ENCODE peak calls at places on chromosomes 3 and 15, in eight cellular contexts. One of them, this sample, is unnamed.

GRCh38 chr3:13853978-13854296 is 25.9 kb downstream of the WNT7A start:
- DNase-seq in AG04450: no peak
- DNase-seq in OCI-LY7: no peak
- DNase-seq in hepatocyte: peak; percentile 49
- DNase-seq in psoas muscle: no peak
- DNase-seq in AG09309: no peak
- DNase-seq in epithelial cell of esophagus: peak; percentile 96
- DNase-seq in tibial nerve: no peak
- DNase-seq in this sample: no peak

GRCh38 chr15:64828985-64829384 is 3.5 kb upstream of the PIF1 start:
- DNase-seq in AG04450: no peak
- DNase-seq in OCI-LY7: no peak
- DNase-seq in hepatocyte: no peak
- DNase-seq in psoas muscle: no peak
- DNase-seq in AG09309: no peak
- DNase-seq in epithelial cell of esophagus: peak; percentile 67
- DNase-seq in tibial nerve: no peak
- DNase-seq in this sample: no peak

GRCh38 chr15:99123706-99124451 is 19.0 kb downstream of the SYNM start:
- DNase-seq in AG04450: peak; percentile 83
- DNase-seq in OCI-LY7: no peak
- DNase-seq in hepatocyte: peak; percentile 92
- DNase-seq in psoas muscle: peak; percentile 91
- DNase-seq in AG09309: peak; percentile 93
- DNase-seq in epithelial cell of esophagus: peak; percentile 91
- DNase-seq in tibial nerve: peak; percentile 72
- DNase-seq in this sample: no peak

GRCh38 chr3:2158828-2159227 is 60.2 kb downstream of the CNTN4 start:
- DNase-seq in AG04450: no peak
- DNase-seq in OCI-LY7: no peak
- DNase-seq in hepatocyte: no peak
- DNase-seq in psoas muscle: no peak
- DNase-seq in AG09309: no peak
- DNase-seq in epithelial cell of esophagus: no peak
- DNase-seq in tibial nerve: no peak
- DNase-seq in this sample: no peak

GRCh38 chr3:123072152-123072551 is 5.3 kb downstream of the PDIA5 start:
- DNase-seq in AG04450: no peak
- DNase-seq in OCI-LY7: no peak
- DNase-seq in hepatocyte: no peak
- DNase-seq in psoas muscle: no peak
- DNase-seq in AG09309: no peak
- DNase-seq in epithelial cell of esophagus: no peak
- DNase-seq in tibial nerve: no peak
- DNase-seq in this sample: no peak

GRCh38 chr3:62888180-62888579 is 13.0 kb upstream of the CADPS start:
- DNase-seq in AG04450: no peak
- DNase-seq in OCI-LY7: peak; percentile 23
- DNase-seq in hepatocyte: peak; percentile 19
- DNase-seq in psoas muscle: no peak
- DNase-seq in AG09309: no peak
- DNase-seq in epithelial cell of esophagus: no peak
- DNase-seq in tibial nerve: no peak
- DNase-seq in this sample: no peak

GRCh38 chr3:8482960-8483665 is 18.5 kb upstream of the LMCD1 start:
- DNase-seq in AG04450: peak; percentile 90
- DNase-seq in OCI-LY7: no peak
- DNase-seq in hepatocyte: peak; percentile 63
- DNase-seq in psoas muscle: peak; percentile 73
- DNase-seq in AG09309: peak; percentile 96
- DNase-seq in epithelial cell of esophagus: peak; percentile 83
- DNase-seq in tibial nerve: peak; percentile 56
- DNase-seq in this sample: no peak

GRCh38 chr3:127488740-127489139 is 101.8 kb downstream of the TPRA1 start:
- DNase-seq in AG04450: no peak
- DNase-seq in OCI-LY7: no peak
- DNase-seq in hepatocyte: no peak
- DNase-seq in psoas muscle: no peak
- DNase-seq in AG09309: no peak
- DNase-seq in epithelial cell of esophagus: no peak
- DNase-seq in tibial nerve: no peak
- DNase-seq in this sample: no peak

GRCh38 chr3:74479915-74480314 is 134.5 kb downstream of the CNTN3 start:
- DNase-seq in AG04450: no peak
- DNase-seq in OCI-LY7: no peak
- DNase-seq in hepatocyte: no peak
- DNase-seq in psoas muscle: no peak
- DNase-seq in AG09309: no peak
- DNase-seq in epithelial cell of esophagus: no peak
- DNase-seq in tibial nerve: no peak
- DNase-seq in this sample: no peak

GRCh38 chr15:43775411-43775965 is 1.3 kb downstream of the ELL3 start:
- DNase-seq in AG04450: no peak
- DNase-seq in OCI-LY7: peak; percentile 31
- DNase-seq in hepatocyte: peak; percentile 85
- DNase-seq in psoas muscle: peak; percentile 33
- DNase-seq in AG09309: no peak
- DNase-seq in epithelial cell of esophagus: peak; percentile 87
- DNase-seq in tibial nerve: no peak
- DNase-seq in this sample: no peak

GRCh38 chr15:36886135-36887011 is 214.0 kb downstream of the MEIS2 start:
- DNase-seq in AG04450: no peak
- DNase-seq in OCI-LY7: no peak
- DNase-seq in hepatocyte: no peak
- DNase-seq in psoas muscle: no peak
- DNase-seq in AG09309: no peak
- DNase-seq in epithelial cell of esophagus: no peak
- DNase-seq in tibial nerve: no peak
- DNase-seq in this sample: no peak

GRCh38 chr3:15667484-15667883 is 65.9 kb downstream of the BTD start:
- DNase-seq in AG04450: no peak
- DNase-seq in OCI-LY7: no peak
- DNase-seq in hepatocyte: no peak
- DNase-seq in psoas muscle: no peak
- DNase-seq in AG09309: no peak
- DNase-seq in epithelial cell of esophagus: no peak
- DNase-seq in tibial nerve: no peak
- DNase-seq in this sample: no peak

GRCh38 chr15:96692826-96693225 is 362.3 kb downstream of the NR2F2 start:
- DNase-seq in AG04450: no peak
- DNase-seq in OCI-LY7: no peak
- DNase-seq in hepatocyte: no peak
- DNase-seq in psoas muscle: no peak
- DNase-seq in AG09309: no peak
- DNase-seq in epithelial cell of esophagus: no peak
- DNase-seq in tibial nerve: no peak
- DNase-seq in this sample: no peak

GRCh38 chr3:100159564-100160153 is 45.4 kb upstream of the FILIP1L start:
- DNase-seq in AG04450: peak; percentile 46
- DNase-seq in OCI-LY7: no peak
- DNase-seq in hepatocyte: no peak
- DNase-seq in psoas muscle: no peak
- DNase-seq in AG09309: peak; percentile 81
- DNase-seq in epithelial cell of esophagus: peak; percentile 20
- DNase-seq in tibial nerve: no peak
- DNase-seq in this sample: no peak

GRCh38 chr3:54324069-54324468 is 201.7 kb downstream of the CACNA2D3 start:
- DNase-seq in AG04450: no peak
- DNase-seq in OCI-LY7: no peak
- DNase-seq in hepatocyte: no peak
- DNase-seq in psoas muscle: no peak
- DNase-seq in AG09309: no peak
- DNase-seq in epithelial cell of esophagus: no peak
- DNase-seq in tibial nerve: no peak
- DNase-seq in this sample: no peak

GRCh38 chr15:90043611-90044010 is 42.5 kb downstream of the ZNF710 start:
- DNase-seq in AG04450: no peak
- DNase-seq in OCI-LY7: no peak
- DNase-seq in hepatocyte: no peak
- DNase-seq in psoas muscle: no peak
- DNase-seq in AG09309: no peak
- DNase-seq in epithelial cell of esophagus: no peak
- DNase-seq in tibial nerve: no peak
- DNase-seq in this sample: no peak

GRCh38 chr3:138948371-138949001 is 1.5 kb downstream of the FOXL2NB start:
- DNase-seq in AG04450: no peak
- DNase-seq in OCI-LY7: no peak
- DNase-seq in hepatocyte: no peak
- DNase-seq in psoas muscle: no peak
- DNase-seq in AG09309: no peak
- DNase-seq in epithelial cell of esophagus: peak; percentile 10
- DNase-seq in tibial nerve: no peak
- DNase-seq in this sample: no peak

GRCh38 chr3:138945646-138946553 is 1.0 kb downstream of the FOXL2 start:
- DNase-seq in AG04450: no peak
- DNase-seq in OCI-LY7: no peak
- DNase-seq in hepatocyte: peak; percentile 30
- DNase-seq in psoas muscle: no peak
- DNase-seq in AG09309: no peak
- DNase-seq in epithelial cell of esophagus: peak; percentile 66
- DNase-seq in tibial nerve: no peak
- DNase-seq in this sample: no peak

GRCh38 chr3:138944842-138945645 is 1.9 kb downstream of the FOXL2 start:
- DNase-seq in AG04450: no peak
- DNase-seq in OCI-LY7: no peak
- DNase-seq in hepatocyte: peak; percentile 29
- DNase-seq in psoas muscle: no peak
- DNase-seq in AG09309: no peak
- DNase-seq in epithelial cell of esophagus: peak; percentile 25
- DNase-seq in tibial nerve: no peak
- DNase-seq in this sample: no peak

GRCh38 chr3:138947303-138948121 is 495 bp downstream of the FOXL2NB start:
- DNase-seq in AG04450: no peak
- DNase-seq in OCI-LY7: no peak
- DNase-seq in hepatocyte: no peak
- DNase-seq in psoas muscle: no peak
- DNase-seq in AG09309: no peak
- DNase-seq in epithelial cell of esophagus: no peak
- DNase-seq in tibial nerve: no peak
- DNase-seq in this sample: no peak

DNA sequence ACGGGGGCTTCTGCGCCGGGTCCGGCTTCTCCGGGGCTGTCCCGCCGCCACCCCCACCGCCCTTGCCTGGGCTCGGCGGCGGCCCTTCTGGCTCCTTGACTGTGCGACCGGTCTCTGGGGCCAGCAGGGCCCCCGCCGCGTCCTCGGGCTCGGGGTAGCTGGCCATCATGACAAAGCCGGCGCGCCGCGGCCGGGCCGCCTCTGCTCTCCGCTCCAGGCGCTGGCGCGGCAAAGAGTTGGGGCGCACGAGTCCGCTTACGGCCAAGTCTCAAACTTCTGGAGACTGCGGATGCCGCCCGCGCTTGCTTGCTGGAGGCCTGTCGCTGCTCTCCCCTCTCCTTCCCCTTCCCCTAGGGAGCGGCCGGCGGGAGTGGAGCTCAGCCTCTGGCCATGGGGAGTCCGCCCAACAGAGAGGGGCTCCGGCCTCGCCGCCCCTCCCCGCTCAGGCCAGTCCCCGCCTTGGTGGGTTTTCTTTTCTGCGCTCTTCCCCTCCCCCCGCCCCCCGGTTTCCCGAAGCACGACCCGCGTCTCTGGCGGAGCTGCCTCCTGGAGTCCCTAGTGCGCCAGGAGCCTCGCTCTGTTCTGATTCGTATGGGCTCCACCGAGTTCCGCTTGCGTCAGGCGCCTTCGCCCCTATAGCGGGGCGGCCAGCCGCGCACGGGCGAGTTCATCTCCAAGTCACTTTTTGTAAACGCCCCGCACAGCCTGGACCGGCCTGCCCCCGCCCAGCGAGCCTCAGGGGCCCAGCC is at the start of the genes FOXL2 and FOXL2NB:
- DNase-seq in AG04450: no peak
- DNase-seq in OCI-LY7: no peak
- DNase-seq in hepatocyte: peak; percentile 47
- DNase-seq in psoas muscle: no peak
- DNase-seq in AG09309: no peak
- DNase-seq in epithelial cell of esophagus: peak; percentile 69
- DNase-seq in tibial nerve: no peak
- DNase-seq in this sample: no peak
- H3K4me3 ChIP-seq in AG04450: peak within 1 kb of the TSS; percentile 47
- H3K4me3 ChIP-seq in OCI-LY7: no peak within 1 kb of the TSS
- H3K4me3 ChIP-seq in hepatocyte: peak within 1 kb of the TSS; percentile 29
- H3K4me3 ChIP-seq in psoas muscle: peak within 1 kb of the TSS; percentile 72
- H3K4me3 ChIP-seq in AG09309: peak within 1 kb of the TSS; percentile 46
- H3K4me3 ChIP-seq in epithelial cell of esophagus: peak within 1 kb of the TSS; percentile 33
- H3K4me3 ChIP-seq in tibial nerve: peak within 1 kb of the TSS; percentile 34
- H3K4me3 ChIP-seq in this sample: no peak within 1 kb of the TSS

DNA sequence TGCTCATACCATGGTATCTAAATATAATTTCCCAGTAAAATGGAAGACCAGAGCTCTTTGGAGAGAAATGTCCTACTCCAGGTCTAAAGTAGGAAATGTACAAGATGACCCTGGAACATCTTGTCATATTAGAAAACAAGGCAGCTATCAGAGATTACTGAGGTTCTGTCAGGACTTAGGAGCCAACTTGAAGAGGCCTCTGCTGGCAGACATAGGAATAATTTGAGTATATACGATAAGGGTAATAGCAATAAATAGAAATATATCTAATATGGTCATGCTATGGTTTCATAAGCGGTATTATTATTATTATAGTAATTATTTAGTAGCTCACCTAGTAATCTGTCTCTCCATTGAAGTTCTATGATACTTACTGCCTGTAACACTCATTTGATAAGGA is 224.2 kb downstream of the SOX2 start:
- DNase-seq in AG04450: no peak
- DNase-seq in OCI-LY7: peak; percentile 31
- DNase-seq in hepatocyte: no peak
- DNase-seq in psoas muscle: no peak
- DNase-seq in AG09309: no peak
- DNase-seq in epithelial cell of esophagus: no peak
- DNase-seq in tibial nerve: no peak
- DNase-seq in this sample: no peak
- TF ChIP-seq CTCF in AG04450: no peak
- TF ChIP-seq CTCF in OCI-LY7: peak; percentile 61
- TF ChIP-seq CTCF in hepatocyte: no peak
- TF ChIP-seq CTCF in psoas muscle: no peak
- TF ChIP-seq CTCF in AG09309: no peak
- TF ChIP-seq CTCF in epithelial cell of esophagus: peak; percentile 36
- TF ChIP-seq CTCF in tibial nerve: no peak
- TF ChIP-seq CTCF in this sample: no peak

GRCh38 chr3:129119365-129120100 is 2.1 kb downstream of the RAB43 start:
- DNase-seq in AG04450: no peak
- DNase-seq in OCI-LY7: no peak
- DNase-seq in hepatocyte: peak; percentile 85
- DNase-seq in psoas muscle: no peak
- DNase-seq in AG09309: no peak
- DNase-seq in epithelial cell of esophagus: peak; percentile 16
- DNase-seq in tibial nerve: no peak
- DNase-seq in this sample: no peak
- H3K4me3 ChIP-seq in AG04450: peak overlapping the region; percentile 84
- H3K4me3 ChIP-seq in OCI-LY7: peak overlapping the region; percentile 74
- H3K4me3 ChIP-seq in hepatocyte: peak overlapping the region; percentile 25
- H3K4me3 ChIP-seq in psoas muscle: peak overlapping the region; percentile 90
- H3K4me3 ChIP-seq in AG09309: peak overlapping the region; percentile 84
- H3K4me3 ChIP-seq in epithelial cell of esophagus: peak overlapping the region; percentile 59
- H3K4me3 ChIP-seq in tibial nerve: no peak overlapping the region
- H3K4me3 ChIP-seq in this sample: peak overlapping the region; percentile 89

DNA sequence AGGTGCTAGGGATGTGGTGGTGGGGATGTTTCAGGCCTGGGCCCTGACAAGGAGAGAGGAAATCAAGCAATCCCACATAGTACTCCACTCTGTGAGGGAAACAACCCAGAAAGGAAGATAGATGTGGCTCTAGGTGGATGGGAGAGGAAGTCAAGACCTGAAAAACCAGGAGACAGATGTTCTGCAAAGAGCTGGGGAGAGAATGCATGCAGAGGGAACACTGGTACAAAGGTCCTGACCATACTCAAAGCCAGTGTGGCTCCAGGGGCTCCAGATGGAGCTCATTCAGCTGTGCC is 15.7 kb upstream of the VILL start:
- DNase-seq in AG04450: no peak
- DNase-seq in OCI-LY7: no peak
- DNase-seq in hepatocyte: no peak
- DNase-seq in psoas muscle: no peak
- DNase-seq in AG09309: no peak
- DNase-seq in epithelial cell of esophagus: no peak
- DNase-seq in tibial nerve: no peak
- DNase-seq in this sample: no peak
- TF ChIP-seq CTCF in AG04450: no peak
- TF ChIP-seq CTCF in OCI-LY7: peak; percentile 60
- TF ChIP-seq CTCF in hepatocyte: no peak
- TF ChIP-seq CTCF in psoas muscle: no peak
- TF ChIP-seq CTCF in AG09309: no peak
- TF ChIP-seq CTCF in epithelial cell of esophagus: no peak
- TF ChIP-seq CTCF in tibial nerve: no peak
- TF ChIP-seq CTCF in this sample: no peak